ENCODE peak calls at places on chromosomes 3 and 15, in five cellular contexts. Z, E, Y, L and K are unnamed samples.

GRCh38 chr15:53811530-53811929 is 52.1 kb upstream of the WDR72 start:
- DNase-seq in Z (peak; percentile 26), Y (no peak), L (no peak), E (no peak), K (peak; percentile 64)

GRCh38 chr3:110378481-110378880 is 693.1 kb upstream of the NECTIN3 start:
- DNase-seq in Y (no peak), L (no peak), Z (no peak), E (no peak), K (no peak)

GRCh38 chr15:99085413-99086326 is 19.2 kb upstream of the SYNM start:
- DNase-seq in Y (no peak), Z (peak; percentile 61), L (no peak), E (peak; percentile 65), K (no peak)

GRCh38 chr3:184801241-184801640 is 10.7 kb upstream of the VPS8 start:
- DNase-seq in Z (no peak), Y (no peak), L (no peak), E (no peak), K (no peak)

GRCh38 chr3:134485620-134486576 is at the start of the genes ANAPC13 and CEP63:
- DNase-seq in Y (peak; percentile 96), Z (peak; percentile 97), L (peak; percentile 97), E (peak; percentile 97), K (peak; percentile 98)

GRCh38 chr3:183189641-183190040 is 27.1 kb upstream of the LAMP3 start:
- DNase-seq in L (no peak), E (no peak), Y (no peak), Z (no peak), K (no peak)

GRCh38 chr3:122619040-122619439 is 41.6 kb downstream of the PARP15 start:
- DNase-seq in Z (no peak), Y (no peak), L (no peak), E (no peak), K (no peak)

GRCh38 chr3:160793853-160794252 is 37.8 kb downstream of the PPM1L start:
- DNase-seq in Y (no peak), L (no peak), E (no peak), Z (no peak), K (no peak)

GRCh38 chr3:197512691-197513571 is 42.8 kb downstream of the BDH1 start:
- DNase-seq in L (no peak), Y (no peak), E (no peak), Z (no peak), K (no peak)

GRCh38 chr3:32630266-32630665 is 54.7 kb upstream of the CNOT10 start:
- DNase-seq in L (no peak), Y (no peak), Z (peak; percentile 8), E (no peak), K (peak; percentile 38)

GRCh38 chr3:105611304-105612192 is 244.8 kb downstream of the ALCAM start:
- DNase-seq in Y (no peak), Z (no peak), E (no peak), L (no peak), K (peak; percentile 73)

GRCh38 chr3:185715091-185715490 is 109.8 kb downstream of the IGF2BP2 start:
- DNase-seq in Z (peak; percentile 27), E (no peak), L (no peak), Y (no peak), K (no peak)

GRCh38 chr3:29486087-29486486 is 205.2 kb downstream of the RBMS3 start:
- DNase-seq in E (peak; percentile 45), Z (peak; percentile 97), Y (no peak), L (no peak), K (peak; percentile 77)

GRCh38 chr3:190972840-190973270 is 110.4 kb upstream of the GMNC start:
- DNase-seq in E (no peak), L (no peak), Z (no peak), Y (no peak), K (no peak)

GRCh38 chr3:159762238-159762637 is 226.4 kb upstream of the IL12A start:
- DNase-seq in E (no peak), Z (no peak), Y (no peak), L (no peak), K (no peak)

GRCh38 chr3:180306691-180307090 is 270.0 kb upstream of the PEX5L start:
- DNase-seq in L (no peak), E (no peak), Y (no peak), Z (peak; percentile 6), K (peak; percentile 83)

GRCh38 chr15:92082217-92082843 is 228.8 kb downstream of the SLCO3A1 start:
- DNase-seq in E (no peak), L (peak; percentile 68), Z (peak; percentile 62), Y (peak; percentile 21), K (peak; percentile 69)

GRCh38 chr3:152388631-152389030 is 119.9 kb downstream of the MBNL1 start:
- DNase-seq in E (no peak), Y (no peak), L (no peak), Z (no peak), K (no peak)

GRCh38 chr15:79192462-79193036 is 90.0 kb upstream of the ANKRD34C start:
- DNase-seq in L (no peak), E (no peak), Y (no peak), Z (no peak), K (no peak)